ENCODE peak calls at places on chromosomes 16 and 17, in ten cellular contexts. One of them, this sample, is unnamed.

GRCh38 chr16:1534021-1535020 is 855 bp downstream of the TMEM204 start:
- DNase-seq in endothelial cell: no peak
- DNase-seq in GM23248: peak; percentile 74
- DNase-seq in neural crest cell: no peak
- DNase-seq in mammary epithelial cell: no peak
- DNase-seq in AG09309: no peak
- DNase-seq in lung microvascular endothelial cell: peak; percentile 48
- DNase-seq in AG20443: peak; percentile 47
- DNase-seq in amygdala: no peak
- DNase-seq in body of pancreas: no peak
- DNase-seq in this sample: no peak

GRCh38 chr17:41048441-41048840 is 1.3 kb upstream of the KRTAP2-1 start:
- DNase-seq in endothelial cell: no peak
- DNase-seq in GM23248: peak; percentile 76
- DNase-seq in neural crest cell: no peak
- DNase-seq in mammary epithelial cell: no peak
- DNase-seq in AG09309: peak; percentile 51
- DNase-seq in lung microvascular endothelial cell: no peak
- DNase-seq in AG20443: peak; percentile 79
- DNase-seq in amygdala: no peak
- DNase-seq in body of pancreas: no peak
- DNase-seq in this sample: no peak

GRCh38 chr16:59249049-59249448 is 514.9 kb upstream of the GOT2 start:
- DNase-seq in endothelial cell: peak; percentile 5
- DNase-seq in GM23248: no peak
- DNase-seq in neural crest cell: no peak
- DNase-seq in mammary epithelial cell: no peak
- DNase-seq in AG09309: no peak
- DNase-seq in lung microvascular endothelial cell: no peak
- DNase-seq in AG20443: no peak
- DNase-seq in amygdala: no peak
- DNase-seq in body of pancreas: no peak
- DNase-seq in this sample: no peak

GRCh38 chr16:65318138-65318537 is 196.3 kb upstream of the CDH11 start:
- DNase-seq in endothelial cell: no peak
- DNase-seq in GM23248: no peak
- DNase-seq in neural crest cell: no peak
- DNase-seq in mammary epithelial cell: no peak
- DNase-seq in AG09309: no peak
- DNase-seq in lung microvascular endothelial cell: no peak
- DNase-seq in AG20443: no peak
- DNase-seq in amygdala: no peak
- DNase-seq in body of pancreas: no peak
- DNase-seq in this sample: no peak

GRCh38 chr17:47987240-47987835 is 16.4 kb downstream of the CDK5RAP3 start:
- DNase-seq in endothelial cell: no peak
- DNase-seq in GM23248: peak; percentile 44
- DNase-seq in neural crest cell: no peak
- DNase-seq in mammary epithelial cell: no peak
- DNase-seq in AG09309: no peak
- DNase-seq in lung microvascular endothelial cell: peak; percentile 25
- DNase-seq in AG20443: peak; percentile 46
- DNase-seq in amygdala: no peak
- DNase-seq in body of pancreas: peak; percentile 53
- DNase-seq in this sample: no peak

GRCh38 chr17:74332763-74333220 is 6.8 kb downstream of the KIF19 start:
- DNase-seq in endothelial cell: no peak
- DNase-seq in GM23248: no peak
- DNase-seq in neural crest cell: no peak
- DNase-seq in mammary epithelial cell: no peak
- DNase-seq in AG09309: no peak
- DNase-seq in lung microvascular endothelial cell: no peak
- DNase-seq in AG20443: no peak
- DNase-seq in amygdala: no peak
- DNase-seq in body of pancreas: no peak
- DNase-seq in this sample: peak; percentile 50

GRCh38 chr17:82659886-82660285 is 11.6 kb upstream of the WDR45B start:
- DNase-seq in endothelial cell: no peak
- DNase-seq in GM23248: no peak
- DNase-seq in neural crest cell: no peak
- DNase-seq in mammary epithelial cell: no peak
- DNase-seq in AG09309: no peak
- DNase-seq in lung microvascular endothelial cell: no peak
- DNase-seq in AG20443: no peak
- DNase-seq in amygdala: no peak
- DNase-seq in body of pancreas: no peak
- DNase-seq in this sample: no peak

GRCh38 chr17:16171613-16172012 is 43.7 kb downstream of the NCOR1 start:
- DNase-seq in endothelial cell: no peak
- DNase-seq in GM23248: no peak
- DNase-seq in neural crest cell: no peak
- DNase-seq in mammary epithelial cell: no peak
- DNase-seq in AG09309: no peak
- DNase-seq in lung microvascular endothelial cell: no peak
- DNase-seq in AG20443: no peak
- DNase-seq in amygdala: no peak
- DNase-seq in body of pancreas: peak; percentile 57
- DNase-seq in this sample: no peak

GRCh38 chr17:77499699-77500435 is 359.1 kb downstream of the SEC14L1 start:
- DNase-seq in endothelial cell: no peak
- DNase-seq in GM23248: no peak
- DNase-seq in neural crest cell: no peak
- DNase-seq in mammary epithelial cell: no peak
- DNase-seq in AG09309: no peak
- DNase-seq in lung microvascular endothelial cell: no peak
- DNase-seq in AG20443: no peak
- DNase-seq in amygdala: no peak
- DNase-seq in body of pancreas: no peak
- DNase-seq in this sample: peak; percentile 3

GRCh38 chr17:20098314-20098713 is 89.2 kb downstream of the SPECC1 start:
- DNase-seq in endothelial cell: no peak
- DNase-seq in GM23248: no peak
- DNase-seq in neural crest cell: no peak
- DNase-seq in mammary epithelial cell: no peak
- DNase-seq in AG09309: no peak
- DNase-seq in lung microvascular endothelial cell: no peak
- DNase-seq in AG20443: no peak
- DNase-seq in amygdala: no peak
- DNase-seq in body of pancreas: no peak
- DNase-seq in this sample: no peak

GRCh38 chr16:75110637-75111513 is 5.7 kb downstream of the LDHD start:
- DNase-seq in endothelial cell: peak; percentile 88
- DNase-seq in GM23248: peak; percentile 97
- DNase-seq in neural crest cell: peak; percentile 83
- DNase-seq in mammary epithelial cell: peak; percentile 80
- DNase-seq in AG09309: peak; percentile 52
- DNase-seq in lung microvascular endothelial cell: peak; percentile 91
- DNase-seq in AG20443: peak; percentile 95
- DNase-seq in amygdala: peak; percentile 79
- DNase-seq in body of pancreas: peak; percentile 93
- DNase-seq in this sample: peak; percentile 94

GRCh38 chr16:85735225-85735722 is 15.6 kb downstream of the C16orf74 start:
- DNase-seq in endothelial cell: no peak
- DNase-seq in GM23248: no peak
- DNase-seq in neural crest cell: no peak
- DNase-seq in mammary epithelial cell: no peak
- DNase-seq in AG09309: no peak
- DNase-seq in lung microvascular endothelial cell: no peak
- DNase-seq in AG20443: no peak
- DNase-seq in amygdala: no peak
- DNase-seq in body of pancreas: no peak
- DNase-seq in this sample: peak; percentile 67

GRCh38 chr16:50468749-50469078 is 79.5 kb upstream of the NKD1 start:
- DNase-seq in endothelial cell: no peak
- DNase-seq in GM23248: no peak
- DNase-seq in neural crest cell: no peak
- DNase-seq in mammary epithelial cell: no peak
- DNase-seq in AG09309: no peak
- DNase-seq in lung microvascular endothelial cell: no peak
- DNase-seq in AG20443: no peak
- DNase-seq in amygdala: no peak
- DNase-seq in body of pancreas: no peak
- DNase-seq in this sample: no peak

GRCh38 chr16:58020628-58021521 is 4.7 kb upstream of the MMP15 start:
- DNase-seq in endothelial cell: peak; percentile 69
- DNase-seq in GM23248: peak; percentile 58
- DNase-seq in neural crest cell: peak; percentile 72
- DNase-seq in mammary epithelial cell: no peak
- DNase-seq in AG09309: no peak
- DNase-seq in lung microvascular endothelial cell: peak; percentile 57
- DNase-seq in AG20443: peak; percentile 72
- DNase-seq in amygdala: no peak
- DNase-seq in body of pancreas: peak; percentile 82
- DNase-seq in this sample: peak; percentile 72

GRCh38 chr17:16328997-16329396 is 24.3 kb downstream of the CENPV start:
- DNase-seq in endothelial cell: no peak
- DNase-seq in GM23248: peak; percentile 10
- DNase-seq in neural crest cell: no peak
- DNase-seq in mammary epithelial cell: peak; percentile 11
- DNase-seq in AG09309: no peak
- DNase-seq in lung microvascular endothelial cell: no peak
- DNase-seq in AG20443: peak; percentile 20
- DNase-seq in amygdala: no peak
- DNase-seq in body of pancreas: no peak
- DNase-seq in this sample: no peak

GRCh38 chr17:77011173-77012011 is 129.4 kb upstream of the SEC14L1 start:
- DNase-seq in endothelial cell: peak; percentile 65
- DNase-seq in GM23248: peak; percentile 64
- DNase-seq in neural crest cell: peak; percentile 55
- DNase-seq in mammary epithelial cell: peak; percentile 34
- DNase-seq in AG09309: no peak
- DNase-seq in lung microvascular endothelial cell: peak; percentile 59
- DNase-seq in AG20443: peak; percentile 44
- DNase-seq in amygdala: no peak
- DNase-seq in body of pancreas: peak; percentile 46
- DNase-seq in this sample: peak; percentile 41

GRCh38 chr17:4986403-4986802 is 1.1 kb downstream of the CAMTA2 start:
- DNase-seq in endothelial cell: no peak
- DNase-seq in GM23248: peak; percentile 37
- DNase-seq in neural crest cell: no peak
- DNase-seq in mammary epithelial cell: peak; percentile 17
- DNase-seq in AG09309: no peak
- DNase-seq in lung microvascular endothelial cell: peak; percentile 66
- DNase-seq in AG20443: no peak
- DNase-seq in amygdala: no peak
- DNase-seq in body of pancreas: no peak
- DNase-seq in this sample: peak; percentile 37

GRCh38 chr16:50153648-50154368 is 702 bp downstream of the TENT4B start:
- DNase-seq in endothelial cell: peak; percentile 47
- DNase-seq in GM23248: peak; percentile 56
- DNase-seq in neural crest cell: peak; percentile 20
- DNase-seq in mammary epithelial cell: peak; percentile 11
- DNase-seq in AG09309: no peak
- DNase-seq in lung microvascular endothelial cell: peak; percentile 41
- DNase-seq in AG20443: peak; percentile 48
- DNase-seq in amygdala: no peak
- DNase-seq in body of pancreas: peak; percentile 35
- DNase-seq in this sample: no peak

GRCh38 chr16:27636453-27637200 is 86.7 kb downstream of the KATNIP start:
- DNase-seq in endothelial cell: no peak
- DNase-seq in GM23248: no peak
- DNase-seq in neural crest cell: no peak
- DNase-seq in mammary epithelial cell: no peak
- DNase-seq in AG09309: no peak
- DNase-seq in lung microvascular endothelial cell: no peak
- DNase-seq in AG20443: no peak
- DNase-seq in amygdala: no peak
- DNase-seq in body of pancreas: no peak
- DNase-seq in this sample: no peak

This sample was measured in transverse colon.